ENCODE peak calls at places on chromosomes 16 and 17, in five cellular contexts. One of them, this sample, is unnamed.

GRCh38 chr17:42403150-42403549 is 14.9 kb upstream of the STAT3 start:
- DNase-seq in HepG2: no peak
- DNase-seq in PC-9: no peak
- DNase-seq in mammary epithelial cell: no peak
- DNase-seq in heart left ventricle: no peak
- DNase-seq in this sample: peak; percentile 83

GRCh38 chr16:67086829-67087228 is 22.9 kb upstream of the PHAF1 start:
- DNase-seq in HepG2: no peak
- DNase-seq in PC-9: no peak
- DNase-seq in mammary epithelial cell: no peak
- DNase-seq in heart left ventricle: no peak
- DNase-seq in this sample: no peak

GRCh38 chr16:24844101-24845030 is 1.4 kb upstream of the SLC5A11 start:
- DNase-seq in HepG2: peak; percentile 90
- DNase-seq in PC-9: peak; percentile 92
- DNase-seq in mammary epithelial cell: peak; percentile 23
- DNase-seq in heart left ventricle: no peak
- DNase-seq in this sample: no peak

GRCh38 chr16:20734056-20734455 is 7.6 kb downstream of the THUMPD1 start:
- DNase-seq in HepG2: no peak
- DNase-seq in PC-9: no peak
- DNase-seq in mammary epithelial cell: no peak
- DNase-seq in heart left ventricle: no peak
- DNase-seq in this sample: no peak

GRCh38 chr17:55726440-55726839 is 3.8 kb upstream of the TMEM100 start:
- DNase-seq in HepG2: no peak
- DNase-seq in PC-9: no peak
- DNase-seq in mammary epithelial cell: peak; percentile 68
- DNase-seq in heart left ventricle: peak; percentile 58
- DNase-seq in this sample: no peak

GRCh38 chr17:50182783-50183438 is 17.1 kb downstream of the SGCA start:
- DNase-seq in HepG2: no peak
- DNase-seq in PC-9: no peak
- DNase-seq in mammary epithelial cell: no peak
- DNase-seq in heart left ventricle: no peak
- DNase-seq in this sample: no peak

GRCh38 chr17:292531-293382 is 59.9 kb downstream of the RPH3AL start:
- DNase-seq in HepG2: no peak
- DNase-seq in PC-9: no peak
- DNase-seq in mammary epithelial cell: no peak
- DNase-seq in heart left ventricle: no peak
- DNase-seq in this sample: no peak

GRCh38 chr17:67027031-67027628 is 17.2 kb upstream of the CACNG1 start:
- DNase-seq in HepG2: no peak
- DNase-seq in PC-9: peak; percentile 33
- DNase-seq in mammary epithelial cell: no peak
- DNase-seq in heart left ventricle: peak; percentile 42
- DNase-seq in this sample: no peak

GRCh38 chr17:57236686-57237299 is 19.5 kb upstream of the MSI2 start:
- DNase-seq in HepG2: no peak
- DNase-seq in PC-9: no peak
- DNase-seq in mammary epithelial cell: peak; percentile 15
- DNase-seq in heart left ventricle: no peak
- DNase-seq in this sample: no peak

GRCh38 chr16:1099224-1100083 is 3.4 kb upstream of the C1QTNF8 start:
- DNase-seq in HepG2: no peak
- DNase-seq in PC-9: no peak
- DNase-seq in mammary epithelial cell: no peak
- DNase-seq in heart left ventricle: no peak
- DNase-seq in this sample: no peak

GRCh38 chr16:82671743-82672142 is 45.0 kb downstream of the CDH13 start:
- DNase-seq in HepG2: no peak
- DNase-seq in PC-9: no peak
- DNase-seq in mammary epithelial cell: no peak
- DNase-seq in heart left ventricle: no peak
- DNase-seq in this sample: peak; percentile 15

GRCh38 chr16:86573646-86574508 is 4.5 kb upstream of the FOXL1 start:
- DNase-seq in HepG2: no peak
- DNase-seq in PC-9: no peak
- DNase-seq in mammary epithelial cell: no peak
- DNase-seq in heart left ventricle: no peak
- DNase-seq in this sample: no peak

GRCh38 chr16:58196898-58197313 is 1.0 kb downstream of the CSNK2A2 start:
- DNase-seq in HepG2: no peak
- DNase-seq in PC-9: no peak
- DNase-seq in mammary epithelial cell: peak; percentile 11
- DNase-seq in heart left ventricle: no peak
- DNase-seq in this sample: peak; percentile 28

GRCh38 chr17:29357821-29358232 is 32.3 kb upstream of the TAOK1 start:
- DNase-seq in HepG2: no peak
- DNase-seq in PC-9: no peak
- DNase-seq in mammary epithelial cell: peak; percentile 12
- DNase-seq in heart left ventricle: no peak
- DNase-seq in this sample: no peak

GRCh38 chr16:14007460-14007859 is 63.7 kb upstream of the MRTFB start:
- DNase-seq in HepG2: no peak
- DNase-seq in PC-9: no peak
- DNase-seq in mammary epithelial cell: peak; percentile 67
- DNase-seq in heart left ventricle: no peak
- DNase-seq in this sample: no peak

GRCh38 chr17:12485361-12485911 is 180.3 kb upstream of the MYOCD start:
- DNase-seq in HepG2: no peak
- DNase-seq in PC-9: no peak
- DNase-seq in mammary epithelial cell: no peak
- DNase-seq in heart left ventricle: no peak
- DNase-seq in this sample: no peak

GRCh38 chr16:18833707-18834505 is 32.6 kb upstream of the ARL6IP1 start:
- DNase-seq in HepG2: no peak
- DNase-seq in PC-9: no peak
- DNase-seq in mammary epithelial cell: no peak
- DNase-seq in heart left ventricle: no peak
- DNase-seq in this sample: no peak

GRCh38 chr17:43940630-43941029 is 1.6 kb downstream of the PPY start:
- DNase-seq in HepG2: peak; percentile 73
- DNase-seq in PC-9: no peak
- DNase-seq in mammary epithelial cell: no peak
- DNase-seq in heart left ventricle: no peak
- DNase-seq in this sample: no peak

GRCh38 chr17:42779304-42779941 is 987 bp upstream of the WNK4 start:
- DNase-seq in HepG2: no peak
- DNase-seq in PC-9: no peak
- DNase-seq in mammary epithelial cell: no peak
- DNase-seq in heart left ventricle: no peak
- DNase-seq in this sample: no peak

GRCh38 chr16:14486520-14487303 is 143.3 kb downstream of the PARN start:
- DNase-seq in HepG2: peak; percentile 98
- DNase-seq in PC-9: peak; percentile 89
- DNase-seq in mammary epithelial cell: peak; percentile 87
- DNase-seq in heart left ventricle: peak; percentile 83
- DNase-seq in this sample: no peak

GRCh38 chr17:1641065-1641403 is 4.5 kb downstream of the SCARF1 start:
- DNase-seq in HepG2: no peak
- DNase-seq in PC-9: no peak
- DNase-seq in mammary epithelial cell: no peak
- DNase-seq in heart left ventricle: no peak
- DNase-seq in this sample: no peak
- TF ChIP-seq CTCF in HepG2: peak; percentile 21
- TF ChIP-seq CTCF in PC-9: no peak
- TF ChIP-seq CTCF in mammary epithelial cell: no peak
- TF ChIP-seq CTCF in heart left ventricle: no peak
- TF ChIP-seq CTCF in this sample: no peak

GRCh38 chr16:10929853-10930754 is 12.2 kb downstream of the DEXI start:
- DNase-seq in HepG2: no peak
- DNase-seq in PC-9: no peak
- DNase-seq in mammary epithelial cell: no peak
- DNase-seq in heart left ventricle: no peak
- DNase-seq in this sample: no peak

GRCh38 chr16:10931133-10931532 is 11.1 kb downstream of the DEXI start:
- DNase-seq in HepG2: no peak
- DNase-seq in PC-9: no peak
- DNase-seq in mammary epithelial cell: no peak
- DNase-seq in heart left ventricle: no peak
- DNase-seq in this sample: no peak

GRCh38 chr16:10931977-10932632 is 10.2 kb downstream of the DEXI start:
- DNase-seq in HepG2: no peak
- DNase-seq in PC-9: no peak
- DNase-seq in mammary epithelial cell: no peak
- DNase-seq in heart left ventricle: no peak
- DNase-seq in this sample: no peak

GRCh38 chr16:10932959-10933710 is 9.1 kb downstream of the DEXI start:
- DNase-seq in HepG2: no peak
- DNase-seq in PC-9: no peak
- DNase-seq in mammary epithelial cell: no peak
- DNase-seq in heart left ventricle: no peak
- DNase-seq in this sample: no peak

GRCh38 chr16:10930755-10931093 is 11.5 kb downstream of the DEXI start:
- DNase-seq in HepG2: no peak
- DNase-seq in PC-9: no peak
- DNase-seq in mammary epithelial cell: no peak
- DNase-seq in heart left ventricle: no peak
- DNase-seq in this sample: no peak
- TF ChIP-seq CTCF in HepG2: peak; percentile 37
- TF ChIP-seq CTCF in PC-9: no peak
- TF ChIP-seq CTCF in mammary epithelial cell: no peak
- TF ChIP-seq CTCF in heart left ventricle: no peak
- TF ChIP-seq CTCF in this sample: peak; percentile 32

GRCh38 chr16:72469932-72470331 is 298.0 kb upstream of the PMFBP1 start:
- DNase-seq in HepG2: peak; percentile 94
- DNase-seq in PC-9: no peak
- DNase-seq in mammary epithelial cell: no peak
- DNase-seq in heart left ventricle: no peak
- DNase-seq in this sample: no peak

GRCh38 chr16:72464052-72464451 is 292.1 kb upstream of the PMFBP1 start:
- DNase-seq in HepG2: no peak
- DNase-seq in PC-9: no peak
- DNase-seq in mammary epithelial cell: no peak
- DNase-seq in heart left ventricle: no peak
- DNase-seq in this sample: no peak

GRCh38 chr16:72464597-72465368 is 292.8 kb upstream of the PMFBP1 start:
- DNase-seq in HepG2: no peak
- DNase-seq in PC-9: no peak
- DNase-seq in mammary epithelial cell: no peak
- DNase-seq in heart left ventricle: no peak
- DNase-seq in this sample: no peak

GRCh38 chr16:72468582-72468981 is 296.6 kb upstream of the PMFBP1 start:
- DNase-seq in HepG2: peak; percentile 68
- DNase-seq in PC-9: no peak
- DNase-seq in mammary epithelial cell: no peak
- DNase-seq in heart left ventricle: no peak
- DNase-seq in this sample: no peak

GRCh38 chr16:72467157-72467759 is 295.3 kb upstream of the PMFBP1 start:
- DNase-seq in HepG2: peak; percentile 69
- DNase-seq in PC-9: no peak
- DNase-seq in mammary epithelial cell: peak; percentile 41
- DNase-seq in heart left ventricle: no peak
- DNase-seq in this sample: peak; percentile 23
- TF ChIP-seq CTCF in HepG2: peak; percentile 90
- TF ChIP-seq CTCF in PC-9: peak; percentile 66
- TF ChIP-seq CTCF in mammary epithelial cell: peak; percentile 81
- TF ChIP-seq CTCF in heart left ventricle: peak; percentile 33
- TF ChIP-seq CTCF in this sample: peak; percentile 64

GRCh38 chr16:71721066-71721740 is 3.3 kb downstream of the PHLPP2 start:
- DNase-seq in HepG2: no peak
- DNase-seq in PC-9: no peak
- DNase-seq in mammary epithelial cell: no peak
- DNase-seq in heart left ventricle: no peak
- DNase-seq in this sample: no peak

GRCh38 chr16:71726491-71727319 is 2.2 kb upstream of the PHLPP2 start:
- DNase-seq in HepG2: no peak
- DNase-seq in PC-9: no peak
- DNase-seq in mammary epithelial cell: no peak
- DNase-seq in heart left ventricle: no peak
- DNase-seq in this sample: peak; percentile 21

GRCh38 chr16:71722801-71723536 is 1.5 kb downstream of the PHLPP2 start:
- DNase-seq in HepG2: peak; percentile 68
- DNase-seq in PC-9: peak; percentile 78
- DNase-seq in mammary epithelial cell: peak; percentile 90
- DNase-seq in heart left ventricle: peak; percentile 72
- DNase-seq in this sample: peak; percentile 67

GRCh38 chr16:71724320-71724751 is at the start of gene PHLPP2:
- DNase-seq in HepG2: no peak
- DNase-seq in PC-9: no peak
- DNase-seq in mammary epithelial cell: no peak
- DNase-seq in heart left ventricle: no peak
- DNase-seq in this sample: no peak

GRCh38 chr16:71723537-71724319 is 773 bp downstream of the PHLPP2 start:
- DNase-seq in HepG2: peak; percentile 49
- DNase-seq in PC-9: peak; percentile 60
- DNase-seq in mammary epithelial cell: peak; percentile 57
- DNase-seq in heart left ventricle: peak; percentile 80
- DNase-seq in this sample: peak; percentile 95
- TF ChIP-seq CTCF in HepG2: peak; percentile 10
- TF ChIP-seq CTCF in PC-9: no peak
- TF ChIP-seq CTCF in mammary epithelial cell: no peak
- TF ChIP-seq CTCF in heart left ventricle: no peak
- TF ChIP-seq CTCF in this sample: no peak

GRCh38 chr16:89599451-89599858 is 14.0 kb upstream of the DPEP1 start:
- DNase-seq in HepG2: peak; percentile 69
- DNase-seq in PC-9: peak; percentile 62
- DNase-seq in mammary epithelial cell: peak; percentile 41
- DNase-seq in heart left ventricle: no peak
- DNase-seq in this sample: no peak
- TF ChIP-seq CTCF in HepG2: peak; percentile 88
- TF ChIP-seq CTCF in PC-9: peak; percentile 64
- TF ChIP-seq CTCF in mammary epithelial cell: peak; percentile 64
- TF ChIP-seq CTCF in heart left ventricle: no peak
- TF ChIP-seq CTCF in this sample: peak; percentile 49

GRCh38 chr16:9138021-9138680 is 46.7 kb downstream of the HAPSTR1 start:
- DNase-seq in HepG2: no peak
- DNase-seq in PC-9: no peak
- DNase-seq in mammary epithelial cell: no peak
- DNase-seq in heart left ventricle: no peak
- DNase-seq in this sample: no peak

GRCh38 chr16:9136596-9136995 is 45.2 kb downstream of the HAPSTR1 start:
- DNase-seq in HepG2: no peak
- DNase-seq in PC-9: no peak
- DNase-seq in mammary epithelial cell: no peak
- DNase-seq in heart left ventricle: no peak
- DNase-seq in this sample: no peak

GRCh38 chr16:9135797-9136196 is 44.4 kb downstream of the HAPSTR1 start:
- DNase-seq in HepG2: no peak
- DNase-seq in PC-9: no peak
- DNase-seq in mammary epithelial cell: no peak
- DNase-seq in heart left ventricle: no peak
- DNase-seq in this sample: no peak

GRCh38 chr16:9134306-9134705 is 42.9 kb downstream of the HAPSTR1 start:
- DNase-seq in HepG2: no peak
- DNase-seq in PC-9: no peak
- DNase-seq in mammary epithelial cell: no peak
- DNase-seq in heart left ventricle: no peak
- DNase-seq in this sample: no peak

DNA sequence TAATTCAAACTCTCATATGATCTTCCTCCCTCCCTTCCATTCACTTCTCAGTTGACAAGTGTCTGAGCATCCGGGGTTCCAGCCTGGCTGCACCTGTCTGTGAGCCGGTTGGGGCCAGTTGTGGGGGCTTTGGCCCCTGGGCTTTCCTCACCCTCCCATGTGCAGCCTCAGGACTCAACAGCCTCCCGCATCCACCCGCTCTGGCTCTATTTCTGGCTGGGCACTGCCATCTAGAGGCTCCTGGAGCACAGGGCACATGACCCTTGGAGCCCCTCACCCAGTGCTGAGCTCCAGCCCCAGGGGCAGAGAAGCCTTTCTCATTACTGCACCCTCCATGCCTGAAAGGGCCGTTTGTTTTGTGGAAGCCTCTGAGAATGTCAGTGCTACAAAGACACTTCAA is 43.3 kb downstream of the HAPSTR1 start:
- DNase-seq in HepG2: peak; percentile 79
- DNase-seq in PC-9: peak; percentile 53
- DNase-seq in mammary epithelial cell: no peak
- DNase-seq in heart left ventricle: peak; percentile 26
- DNase-seq in this sample: peak; percentile 59
- TF ChIP-seq CTCF in HepG2: peak; percentile 98
- TF ChIP-seq CTCF in PC-9: peak; percentile 78
- TF ChIP-seq CTCF in mammary epithelial cell: peak; percentile 70
- TF ChIP-seq CTCF in heart left ventricle: peak; percentile 60
- TF ChIP-seq CTCF in this sample: peak; percentile 78

This sample was measured in GM13977.